ENCODE peak calls at places on chromosomes 6 and 20, in seven cellular contexts. J is osteoblast; P is stomach; T is activated CD8-positive, alpha-beta T cell treated with anti-CD3 and anti-CD28 coated beads for 36 hours; H is fibroblast of pulmonary artery; C is brain microvascular endothelial cell; F is HL-60. D is an unnamed sample.

GRCh38 chr6:26087284-26088115 is at the start of gene HFE:
- DNase-seq in J (peak), C (peak), H (peak), F (peak), P (peak), T (peak), D (no peak)

GRCh38 chr6:43174263-43175112 is 3.4 kb downstream of the SRF start:
- DNase-seq in C (peak), H (peak), T (peak), F (peak), J (peak), P (peak), D (peak)

GRCh38 chr6:11833626-11834592 is 55.3 kb upstream of the ADTRP start:
- DNase-seq in J (no peak), T (no peak), H (no peak), F (no peak), P (peak), C (no peak), D (no peak)

GRCh38 chr6:91352878-91353277 is 766.0 kb upstream of the MAP3K7 start:
- DNase-seq in H (no peak), P (no peak), F (no peak), J (no peak), C (no peak), T (no peak), D (no peak)

GRCh38 chr6:152380351-152380767 is 256.8 kb downstream of the SYNE1 start:
- DNase-seq in H (peak), P (no peak), J (no peak), T (no peak), C (peak), F (no peak), D (no peak)

GRCh38 chr6:138464085-138464484 is 35.2 kb downstream of the NHSL1 start:
- DNase-seq in C (no peak), P (no peak), H (no peak), T (no peak), F (no peak), J (no peak), D (no peak)

GRCh38 chr6:139925894-139926641 is 551.6 kb upstream of the CITED2 start:
- DNase-seq in T (no peak), J (peak), H (peak), F (no peak), P (no peak), C (peak), D (no peak)

GRCh38 chr20:11261533-11262000 is 587.8 kb upstream of the JAG1 start:
- DNase-seq in F (no peak), H (peak), T (no peak), P (no peak), J (peak), C (peak), D (peak)

GRCh38 chr20:14282140-14282539 is 55.3 kb downstream of the FLRT3 start:
- DNase-seq in F (no peak), T (no peak), P (no peak), C (no peak), J (no peak), H (no peak), D (no peak)

GRCh38 chr6:16570946-16571345 is 190.3 kb downstream of the ATXN1 start:
- DNase-seq in T (no peak), C (no peak), P (no peak), H (no peak), F (no peak), J (no peak), D (no peak)

GRCh38 chr6:36120979-36121706 is 9.2 kb upstream of the MAPK13 start:
- DNase-seq in H (peak), J (no peak), P (peak), C (no peak), F (peak), T (peak), D (no peak)

GRCh38 chr20:56925696-56926101 is 296.6 kb downstream of the TFAP2C start:
- DNase-seq in T (no peak), F (no peak), J (no peak), P (no peak), C (no peak), H (no peak), D (no peak)

GRCh38 chr6:71967436-71967835 is 81.1 kb downstream of the RIMS1 start:
- DNase-seq in C (no peak), T (no peak), F (no peak), H (no peak), P (no peak), J (peak), D (no peak)
- TF ChIP-seq CTCF in C (no peak), T (no peak), F (no peak), H (no peak), P (no peak), J (no peak), D (no peak)

DNA sequence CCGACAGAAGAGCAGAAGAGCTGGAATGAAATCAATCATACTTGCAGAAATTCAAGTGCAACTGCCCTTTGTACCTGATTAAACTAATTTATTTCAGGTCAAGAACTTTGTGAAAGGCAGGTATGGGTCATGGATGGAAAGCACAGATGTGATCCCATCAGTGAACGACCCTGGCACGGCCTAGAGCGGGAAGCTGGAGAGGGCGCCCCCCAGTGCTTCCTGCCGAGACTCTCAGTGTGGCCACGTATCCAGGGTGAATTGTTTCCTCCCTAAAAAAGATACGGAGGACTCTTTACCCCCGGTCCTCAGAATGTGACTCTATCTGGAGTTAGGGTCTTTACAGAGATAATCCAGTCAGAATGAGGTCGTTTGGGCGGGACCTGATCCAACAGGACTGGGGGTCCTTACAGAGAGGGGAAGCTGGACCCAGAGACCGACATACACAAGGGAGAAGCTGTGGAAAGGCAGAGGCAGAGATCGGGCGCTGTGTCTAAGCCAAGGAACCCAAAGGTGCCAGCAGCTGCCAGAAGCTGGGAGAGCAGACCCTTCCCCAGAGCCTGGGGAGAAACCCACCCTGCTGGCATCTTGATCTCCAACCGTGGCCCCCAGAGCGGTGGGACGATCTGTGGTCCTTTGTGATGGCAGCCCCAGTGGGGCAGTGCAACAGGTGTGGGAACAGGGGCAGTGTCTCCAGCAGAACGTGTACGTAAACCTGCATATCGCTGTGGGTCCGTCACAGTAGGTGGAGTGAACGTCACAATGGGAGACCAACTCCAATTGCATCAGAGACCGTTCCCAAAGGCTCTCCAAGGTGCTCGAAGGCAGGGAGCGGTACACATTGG is 91.9 kb downstream of the TAF4 start:
- DNase-seq in J (peak), H (no peak), C (no peak), T (no peak), F (no peak), P (no peak), D (peak)
- TF ChIP-seq CTCF in J (no peak), H (no peak), C (no peak), T (no peak), F (no peak), P (no peak), D (no peak)

DNA sequence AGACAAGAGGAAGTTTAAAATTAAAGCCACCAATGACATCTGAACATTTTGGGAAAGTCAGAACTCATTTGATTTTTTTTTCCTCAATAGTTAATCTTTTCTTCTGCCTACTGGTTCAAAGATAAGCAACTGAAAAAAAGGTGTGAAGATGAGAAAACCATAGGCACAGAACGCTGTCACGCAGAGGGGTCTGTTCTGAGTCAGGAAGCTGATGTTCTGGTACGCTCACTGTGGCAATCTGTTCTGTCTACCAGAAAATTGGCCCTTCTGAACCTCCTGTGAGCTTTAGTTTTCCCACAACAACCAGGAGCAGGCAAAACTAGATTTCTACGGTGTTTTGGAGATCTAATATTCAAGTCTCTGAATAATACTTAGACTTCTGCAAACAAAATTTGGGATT is 76.7 kb upstream of the ADGRG6 start:
- DNase-seq in P (no peak), F (no peak), T (no peak), H (no peak), J (no peak), C (no peak), D (no peak)
- TF ChIP-seq CTCF in P (no peak), F (no peak), T (no peak), H (no peak), J (no peak), C (no peak), D (no peak)

GRCh38 chr20:24683676-24684075 is 214.2 kb downstream of the SYNDIG1 start:
- DNase-seq in J (no peak), C (no peak), F (no peak), P (no peak), H (no peak), T (no peak), D (peak)
- TF ChIP-seq CTCF in J (no peak), C (no peak), F (no peak), P (no peak), H (no peak), T (no peak), D (no peak)

GRCh38 chr6:13250703-13251102 is 77.6 kb downstream of the TBC1D7 start:
- DNase-seq in C (no peak), J (no peak), P (no peak), H (peak), T (no peak), F (no peak), D (no peak)

GRCh38 chr6:13249817-13250216 is 78.5 kb downstream of the TBC1D7 start:
- DNase-seq in P (no peak), H (no peak), J (no peak), C (no peak), T (no peak), F (no peak), D (no peak)

GRCh38 chr6:13253272-13253671 is 75.1 kb downstream of the TBC1D7 start:
- DNase-seq in P (no peak), C (no peak), J (no peak), T (no peak), H (no peak), F (peak), D (no peak)

GRCh38 chr6:13248953-13249432 is 79.3 kb downstream of the TBC1D7 start:
- DNase-seq in P (no peak), J (no peak), T (no peak), H (no peak), F (no peak), C (no peak), D (no peak)

GRCh38 chr6:13251242-13251641 is 77.1 kb downstream of the TBC1D7 start:
- DNase-seq in T (no peak), C (no peak), H (no peak), P (no peak), F (no peak), J (no peak), D (no peak)
- TF ChIP-seq CTCF in T (no peak), C (no peak), H (no peak), P (no peak), F (no peak), J (no peak), D (no peak)

GRCh38 chr6:55794136-55794812 is 81.1 kb downstream of the BMP5 start:
- DNase-seq in C (peak), T (no peak), F (no peak), H (peak), J (peak), P (no peak), D (no peak)
- TF ChIP-seq CTCF in C (no peak), T (no peak), F (no peak), H (no peak), J (no peak), P (no peak), D (no peak)

D was measured in chondrocyte.